ENCODE peak calls at places on chromosome 3, in seven cellular contexts. P is fibroblast of lung, G is AG04450, L is cardiac muscle cell, Y is heart left ventricle, K is fibroblast of pulmonary artery, O is tibial artery. I is an unnamed sample.

GRCh38 chr3:53677406-53677805 is 168.8 kb downstream of the CHDH start:
- DNase-seq in P (no peak), Y (no peak), L (peak; percentile 85), O (no peak), K (no peak), G (no peak), I (no peak)

GRCh38 chr3:197256836-197257444 is 41.5 kb downstream of the DLG1 start:
- DNase-seq in P (peak; percentile 49), O (no peak), Y (no peak), K (peak; percentile 78), G (peak; percentile 24), L (peak; percentile 56), I (peak; percentile 65)

GRCh38 chr3:161221881-161222600 is 930 bp downstream of the NMD3 start:
- DNase-seq in P (peak; percentile 27), Y (no peak), K (peak; percentile 44), G (no peak), L (peak; percentile 9), O (no peak), I (peak; percentile 46)

GRCh38 chr3:31275038-31275562 is 257.6 kb upstream of the STT3B start:
- DNase-seq in L (no peak), K (peak; percentile 93), G (peak; percentile 20), P (peak; percentile 86), Y (no peak), O (no peak), I (no peak)

GRCh38 chr3:151863611-151864010 is 9.8 kb upstream of the SUCNR1 start:
- DNase-seq in P (peak; percentile 76), G (no peak), L (no peak), K (peak; percentile 52), Y (no peak), O (no peak), I (no peak)

GRCh38 chr3:4976109-4976508 is 3.1 kb upstream of the BHLHE40 start:
- DNase-seq in Y (peak; percentile 69), K (peak; percentile 79), L (peak; percentile 58), O (peak; percentile 81), G (no peak), P (peak; percentile 63), I (peak; percentile 83)

GRCh38 chr3:26452363-26452762 is 170.2 kb upstream of the LRRC3B start:
- DNase-seq in Y (no peak), K (no peak), G (no peak), L (no peak), P (no peak), O (no peak), I (no peak)

GRCh38 chr3:10665611-10666010 is 150.4 kb upstream of the SLC6A11 start:
- DNase-seq in L (no peak), K (no peak), O (no peak), Y (no peak), P (no peak), G (no peak), I (no peak)

GRCh38 chr3:3196148-3196861 is 16.8 kb upstream of the CRBN start:
- DNase-seq in G (no peak), K (peak; percentile 17), Y (no peak), P (peak; percentile 10), L (peak; percentile 42), O (no peak), I (peak; percentile 49)

GRCh38 chr3:190883973-190884832 is 21.7 kb upstream of the GMNC start:
- DNase-seq in P (peak; percentile 38), G (peak; percentile 38), O (no peak), Y (no peak), L (peak; percentile 68), K (peak; percentile 77), I (peak; percentile 51)

GRCh38 chr3:121520510-121520909 is 25.3 kb downstream of the POLQ start:
- DNase-seq in P (no peak), Y (no peak), O (no peak), G (no peak), K (no peak), L (no peak), I (no peak)

GRCh38 chr3:27596334-27596841 is 112.2 kb upstream of the SLC4A7 start:
- DNase-seq in Y (no peak), K (peak; percentile 57), P (peak; percentile 85), O (no peak), G (no peak), L (no peak), I (peak; percentile 17)

GRCh38 chr3:130576571-130577266 is 59.7 kb downstream of the COL6A6 start:
- DNase-seq in G (peak; percentile 65), L (no peak), K (peak; percentile 52), Y (no peak), O (no peak), P (peak; percentile 92), I (no peak)

GRCh38 chr3:118968640-118969039 is 66.0 kb downstream of the IGSF11 start:
- DNase-seq in K (no peak), Y (no peak), G (no peak), P (no peak), L (no peak), O (no peak), I (no peak)

GRCh38 chr3:194195611-194196010 is 59.7 kb downstream of the HES1 start:
- DNase-seq in Y (no peak), P (no peak), G (no peak), K (no peak), O (no peak), L (no peak), I (no peak)

GRCh38 chr3:14913926-14914776 is 33.2 kb upstream of the NR2C2 start:
- DNase-seq in K (no peak), Y (no peak), G (no peak), L (no peak), O (no peak), P (no peak), I (no peak)

GRCh38 chr3:12695112-12695511 is 31.2 kb upstream of the RAF1 start:
- DNase-seq in K (no peak), L (no peak), P (no peak), O (no peak), Y (no peak), G (no peak), I (no peak)

DNA sequence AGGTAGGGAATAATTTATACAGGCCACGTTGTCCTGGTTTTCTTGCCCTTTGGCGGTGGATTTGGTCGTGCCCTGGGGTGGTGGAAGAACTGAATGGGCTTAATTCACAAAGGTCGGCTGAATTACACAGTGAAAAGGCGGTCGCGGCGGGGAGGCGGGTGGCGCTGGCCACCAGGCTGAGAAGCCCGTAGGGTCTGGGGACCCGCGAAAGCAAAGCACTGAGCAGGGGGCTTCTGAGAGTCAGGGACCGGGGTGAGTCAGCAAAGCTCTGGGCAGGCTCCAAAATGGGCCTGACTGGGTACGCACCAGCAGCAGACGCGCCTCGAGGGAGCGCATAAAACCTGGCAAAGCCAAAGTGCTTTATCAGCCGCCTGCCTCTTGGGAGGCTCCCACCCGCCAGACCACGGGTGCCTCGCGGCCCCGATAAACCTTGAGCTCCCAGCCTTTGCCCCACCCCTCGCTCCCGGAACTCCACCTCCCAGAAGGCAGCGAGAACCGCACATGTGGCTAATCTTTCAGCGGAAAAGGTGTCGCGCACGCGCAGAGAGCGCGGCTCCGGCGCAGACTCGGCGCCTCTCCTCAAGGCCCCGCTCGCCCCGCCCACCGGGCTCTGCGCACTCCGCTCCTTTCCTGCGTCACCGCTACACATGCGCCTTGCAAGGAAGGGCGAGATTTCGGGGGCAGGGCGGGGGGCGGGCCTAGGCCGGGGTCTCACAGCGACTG is 377 bp upstream of the ABCF3 start:
- DNase-seq in Y (peak; percentile 100), P (peak; percentile 98), L (peak; percentile 100), K (peak; percentile 99), G (peak; percentile 98), O (peak; percentile 100), I (peak; percentile 99)
- TF ChIP-seq CTCF in Y (no peak), P (no peak), L (no peak), K (no peak), G (no peak), O (no peak), I (no peak)

GRCh38 chr3:39379778-39380155 is 3.4 kb upstream of the SLC25A38 start:
- DNase-seq in O (no peak), K (no peak), L (no peak), G (no peak), P (no peak), Y (no peak), I (no peak)

GRCh38 chr3:39381432-39381831 is 1.7 kb upstream of the SLC25A38 start:
- DNase-seq in P (no peak), K (no peak), Y (no peak), L (no peak), O (no peak), G (no peak), I (no peak)

GRCh38 chr3:39376929-39377634 is 6.1 kb upstream of the SLC25A38 start:
- DNase-seq in P (no peak), L (peak; percentile 44), G (no peak), K (peak; percentile 14), Y (no peak), O (no peak), I (no peak)

GRCh38 chr3:39378957-39379777 is 4.0 kb upstream of the SLC25A38 start:
- DNase-seq in Y (no peak), P (no peak), G (no peak), L (no peak), K (no peak), O (no peak), I (no peak)

GRCh38 chr3:39378092-39378491 is 5.1 kb upstream of the SLC25A38 start:
- DNase-seq in G (no peak), P (peak; percentile 11), Y (no peak), K (peak; percentile 41), L (peak; percentile 73), O (no peak), I (peak; percentile 74)
- TF ChIP-seq CTCF in G (peak; percentile 64), P (peak; percentile 64), Y (peak; percentile 45), K (peak; percentile 73), L (peak; percentile 75), O (peak; percentile 5), I (peak; percentile 75)

GRCh38 chr3:71688121-71688520 is 37.1 kb downstream of the EIF4E3 start:
- DNase-seq in P (peak; percentile 25), O (no peak), Y (no peak), L (no peak), K (no peak), G (no peak), I (no peak)

GRCh38 chr3:71692139-71692538 is 33.1 kb downstream of the EIF4E3 start:
- DNase-seq in G (no peak), O (no peak), P (no peak), K (no peak), L (no peak), Y (no peak), I (no peak)

GRCh38 chr3:71690222-71690821 is 34.9 kb downstream of the EIF4E3 start:
- DNase-seq in P (peak; percentile 71), Y (no peak), K (peak; percentile 87), G (no peak), O (no peak), L (no peak), I (no peak)

GRCh38 chr3:71685686-71686085 is 39.5 kb downstream of the EIF4E3 start:
- DNase-seq in K (no peak), Y (no peak), G (no peak), P (no peak), L (no peak), O (no peak), I (no peak)

GRCh38 chr3:71689305-71689704 is 35.9 kb downstream of the EIF4E3 start:
- DNase-seq in K (no peak), Y (no peak), P (no peak), L (no peak), G (no peak), O (no peak), I (no peak)
- TF ChIP-seq CTCF in K (no peak), Y (no peak), P (no peak), L (no peak), G (no peak), O (no peak), I (no peak)

DNA sequence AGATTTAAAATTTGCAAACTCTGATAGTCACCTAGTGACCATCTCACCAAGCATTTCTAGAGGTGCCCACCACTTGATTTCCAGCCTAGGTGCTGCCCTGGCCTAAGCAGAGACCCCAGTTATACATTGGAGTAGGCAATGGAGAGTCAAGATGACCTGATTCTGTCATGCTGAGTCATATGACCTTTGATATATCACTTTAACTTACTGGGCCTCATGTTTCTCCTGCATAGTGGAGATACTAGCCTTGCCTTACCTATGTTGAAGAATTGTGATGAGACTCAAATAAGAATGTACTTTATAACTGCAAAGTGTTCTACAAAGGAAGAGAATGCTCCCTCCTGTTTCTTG is 75.5 kb upstream of the XCR1 start:
- DNase-seq in O (no peak), L (no peak), Y (no peak), P (no peak), G (no peak), K (no peak), I (no peak)
- TF ChIP-seq CTCF in O (no peak), L (no peak), Y (no peak), P (no peak), G (no peak), K (no peak), I (no peak)

I was measured in activated CD8-positive, alpha-beta T cell treated with anti-CD3 and anti-CD28 coated beads for 36 hours.